ENCODE peak calls at places on chromosome 6, in ten cellular contexts. C is left ventricle myocardium inferior, U is lung, Y is heart left ventricle, H is bronchial epithelial cell, X is H9, K is brain microvascular endothelial cell, J is dorsolateral prefrontal cortex, O is pancreas, Q is H1. F is an unnamed sample.

GRCh38 chr6:131210469-131210868 is 75.2 kb downstream of the AKAP7 start:
- DNase-seq in Q (no peak), K (no peak), Y (no peak), C (no peak), U (no peak), J (no peak), H (no peak), X (no peak), O (no peak), F (no peak)

GRCh38 chr6:128663238-128663637 is 142.8 kb upstream of the PTPRK start:
- DNase-seq in H (no peak), C (no peak), X (no peak), O (no peak), Q (no peak), U (no peak), Y (no peak), J (no peak), K (no peak), F (no peak)

GRCh38 chr6:293185-294174 is 1.2 kb downstream of the DUSP22 start:
- DNase-seq in J (no peak), C (no peak), K (no peak), H (peak; percentile 44), U (peak; percentile 55), O (peak; percentile 47), Y (no peak), X (no peak), Q (no peak), F (no peak)

GRCh38 chr6:36907781-36908180 is 22.0 kb downstream of the C6orf89 start:
- DNase-seq in H (peak; percentile 58), X (no peak), O (peak; percentile 84), Y (peak; percentile 78), J (peak; percentile 54), Q (no peak), K (no peak), C (peak; percentile 66), U (peak; percentile 71), F (no peak)

GRCh38 chr6:161736341-161736740 is 462.5 kb upstream of the AGPAT4 start:
- DNase-seq in U (no peak), X (no peak), C (no peak), J (no peak), O (no peak), Q (no peak), K (no peak), H (no peak), Y (no peak), F (no peak)

GRCh38 chr6:151388997-151389639 is 2.2 kb downstream of the ZBTB2 start:
- DNase-seq in Q (no peak), O (no peak), J (peak; percentile 41), C (no peak), Y (no peak), H (no peak), U (no peak), K (no peak), X (no peak), F (no peak)

GRCh38 chr6:45640081-45640491 is 262.4 kb upstream of the SUPT3H start:
- DNase-seq in J (no peak), U (no peak), H (peak; percentile 46), Q (no peak), K (no peak), Y (no peak), C (no peak), X (no peak), O (no peak), F (no peak)

GRCh38 chr6:132465530-132466485 is 47.1 kb downstream of the STX7 start:
- DNase-seq in O (no peak), X (no peak), C (no peak), H (no peak), Y (no peak), J (no peak), U (no peak), Q (no peak), K (no peak), F (no peak)

GRCh38 chr6:125142614-125143013 is 11.0 kb upstream of the TPD52L1 start:
- DNase-seq in H (no peak), U (no peak), C (no peak), O (no peak), J (no peak), Y (no peak), X (no peak), Q (no peak), K (no peak), F (no peak)

GRCh38 chr6:142489722-142490610 is 188.2 kb downstream of the ADGRG6 start:
- DNase-seq in Y (no peak), O (no peak), J (no peak), C (no peak), Q (no peak), K (no peak), U (no peak), X (no peak), H (peak; percentile 27), F (no peak)

GRCh38 chr6:43269273-43270007 is 26.2 kb downstream of the TTBK1 start:
- DNase-seq in Y (peak; percentile 50), X (peak; percentile 38), J (no peak), H (no peak), C (no peak), Q (no peak), U (no peak), O (peak; percentile 80), K (no peak), F (peak; percentile 42)
- H3K27me3 ChIP-seq in Y (no peaks in the 10 kb centered on the region), X (peaks cover 13% of the 10 kb centered on the region), J (no peaks in the 10 kb centered on the region), H (peaks cover 20% of the 10 kb centered on the region), C (peaks cover 39% of the 10 kb centered on the region), Q (peaks cover 41% of the 10 kb centered on the region), U (no peaks in the 10 kb centered on the region), O (no peaks in the 10 kb centered on the region), K (peaks cover 32% of the 10 kb centered on the region), F (peaks cover 2% of the 10 kb centered on the region)

GRCh38 chr6:154446984-154447383 is 63.5 kb downstream of the CNKSR3 start:
- DNase-seq in X (no peak), Q (no peak), C (no peak), K (no peak), O (no peak), J (no peak), U (no peak), Y (no peak), H (no peak), F (no peak)

GRCh38 chr6:154450498-154450897 is 60.0 kb downstream of the CNKSR3 start:
- DNase-seq in Y (no peak), Q (no peak), O (no peak), X (no peak), C (no peak), J (no peak), H (no peak), U (no peak), K (no peak), F (no peak)

GRCh38 chr6:154447929-154448328 is 62.6 kb downstream of the CNKSR3 start:
- DNase-seq in X (no peak), J (no peak), C (no peak), O (no peak), H (no peak), U (no peak), Y (no peak), Q (no peak), K (peak; percentile 45), F (peak; percentile 61)

GRCh38 chr6:154445417-154445816 is 65.1 kb downstream of the CNKSR3 start:
- DNase-seq in U (no peak), J (no peak), X (no peak), K (no peak), H (no peak), Q (no peak), C (no peak), O (no peak), Y (no peak), F (no peak)

GRCh38 chr6:154448448-154449096 is 61.9 kb downstream of the CNKSR3 start:
- DNase-seq in J (no peak), O (peak; percentile 25), K (peak; percentile 86), X (no peak), U (no peak), Y (peak; percentile 51), C (no peak), H (peak; percentile 41), Q (no peak), F (peak; percentile 67)
- TF ChIP-seq CTCF in J (no peak), O (no peak), K (peak; percentile 46), X (peak; percentile 43), U (no peak), Y (no peak), C (peak; percentile 58), H (peak; percentile 32), Q (peak; percentile 20), F (peak; percentile 39)

GRCh38 chr6:158993639-158994038 is 6.4 kb downstream of the RSPH3 start:
- DNase-seq in J (no peak), Y (no peak), O (no peak), X (no peak), K (no peak), U (no peak), H (no peak), C (no peak), Q (no peak), F (no peak)

GRCh38 chr6:158991017-158991723 is 8.8 kb downstream of the RSPH3 start:
- DNase-seq in Y (no peak), H (peak; percentile 78), U (no peak), O (no peak), X (peak; percentile 63), Q (no peak), J (no peak), K (no peak), C (no peak), F (no peak)

GRCh38 chr6:158999669-159000403 is at the start of gene RSPH3:
- DNase-seq in X (peak; percentile 98), O (peak; percentile 96), J (peak; percentile 82), Q (peak; percentile 93), Y (peak; percentile 93), C (peak; percentile 93), H (peak; percentile 88), K (peak; percentile 91), U (peak; percentile 93), F (peak; percentile 96)

GRCh38 chr6:158999154-158999668 is 791 bp downstream of the RSPH3 start:
- DNase-seq in O (no peak), X (no peak), H (peak; percentile 21), K (no peak), J (no peak), U (no peak), Q (no peak), C (no peak), Y (no peak), F (no peak)

GRCh38 chr6:158996863-158997262 is 3.1 kb downstream of the RSPH3 start:
- DNase-seq in H (no peak), J (no peak), C (no peak), O (no peak), X (no peak), Q (no peak), Y (no peak), U (no peak), K (no peak), F (no peak)
- H3K27me3 ChIP-seq in H (no peaks in the 10 kb centered on the region), J (no peaks in the 10 kb centered on the region), C (no peaks in the 10 kb centered on the region), O (no peaks in the 10 kb centered on the region), X (no peaks in the 10 kb centered on the region), Q (no peaks in the 10 kb centered on the region), Y (no peaks in the 10 kb centered on the region), U (no peaks in the 10 kb centered on the region), K (no peaks in the 10 kb centered on the region), F (no peaks in the 10 kb centered on the region)

GRCh38 chr6:149815788-149816187 is 48.4 kb downstream of the LRP11 start:
- DNase-seq in J (no peak), H (no peak), Q (no peak), O (no peak), Y (no peak), K (no peak), C (no peak), U (no peak), X (no peak), F (no peak)

GRCh38 chr6:149813351-149813750 is 50.8 kb downstream of the LRP11 start:
- DNase-seq in X (no peak), U (no peak), O (no peak), J (no peak), C (no peak), K (no peak), Y (no peak), H (no peak), Q (no peak), F (no peak)

GRCh38 chr6:149806127-149806526 is 56.6 kb downstream of the PCMT1 start:
- DNase-seq in O (no peak), C (no peak), X (no peak), Y (no peak), K (no peak), Q (no peak), J (no peak), H (no peak), U (no peak), F (no peak)

GRCh38 chr6:149809798-149810197 is 54.4 kb downstream of the LRP11 start:
- DNase-seq in X (no peak), Y (no peak), O (no peak), H (no peak), U (no peak), C (no peak), K (no peak), Q (no peak), J (no peak), F (no peak)
- TF ChIP-seq CTCF in X (no peak), Y (no peak), O (no peak), H (no peak), U (no peak), C (no peak), K (no peak), Q (no peak), J (no peak), F (no peak)